ENCODE peak calls at places on chromosomes 3 and 15, in four cellular contexts. Q is thoracic aorta, E is nephron progenitor cell, R is osteoblast. P is an unnamed sample.

GRCh38 chr3:69695933-69696332 is 43.3 kb upstream of the MITF start:
- DNase-seq in R (no peak), E (no peak), Q (no peak), P (no peak)

GRCh38 chr3:33636125-33636855 is 81.8 kb downstream of the CLASP2 start:
- DNase-seq in R (peak; percentile 29), Q (no peak), E (no peak), P (peak; percentile 26)

GRCh38 chr3:100537646-100538338 is 45.4 kb downstream of the TMEM45A start:
- DNase-seq in R (no peak), E (no peak), Q (no peak), P (no peak)

GRCh38 chr3:138947303-138948121 is 495 bp downstream of the FOXL2NB start:
- DNase-seq in E (no peak), Q (no peak), R (no peak), P (peak; percentile 31)

GRCh38 chr15:51341366-51342248 is at the start of gene GLDN:
- DNase-seq in R (peak; percentile 87), E (peak; percentile 68), Q (peak; percentile 57), P (peak; percentile 41)

GRCh38 chr3:130425484-130425883 is 80.0 kb downstream of the COL6A5 start:
- DNase-seq in E (no peak), R (no peak), Q (no peak), P (no peak)

GRCh38 chr3:173939319-173939718 is 541.8 kb downstream of the NLGN1 start:
- DNase-seq in E (no peak), R (no peak), Q (no peak), P (no peak)

GRCh38 chr3:188153498-188153948 is 434 bp upstream of the LPP start:
- DNase-seq in E (peak; percentile 80), R (peak; percentile 99), Q (peak; percentile 66), P (peak; percentile 78)

GRCh38 chr3:149971403-149972075 is 844 bp upstream of the PFN2 start:
- DNase-seq in R (no peak), Q (peak; percentile 20), E (peak; percentile 78), P (no peak)

GRCh38 chr3:139764069-139764905 is 86.5 kb upstream of the NMNAT3 start:
- DNase-seq in R (no peak), E (no peak), Q (no peak), P (no peak)

GRCh38 chr3:28936154-28936553 is 344.7 kb upstream of the RBMS3 start:
- DNase-seq in R (no peak), E (no peak), Q (no peak), P (no peak)

GRCh38 chr3:31695280-31696008 is 162.7 kb downstream of the STT3B start:
- DNase-seq in R (no peak), Q (no peak), E (no peak), P (peak; percentile 15)

GRCh38 chr3:31696815-31697548 is 164.3 kb downstream of the STT3B start:
- DNase-seq in Q (no peak), R (no peak), E (no peak), P (no peak)

GRCh38 chr3:31696009-31696297 is 163.2 kb downstream of the STT3B start:
- DNase-seq in E (no peak), Q (no peak), R (no peak), P (no peak)

GRCh38 chr3:31701286-31701685 is 168.6 kb downstream of the STT3B start:
- DNase-seq in E (no peak), R (no peak), Q (no peak), P (no peak)

DNA sequence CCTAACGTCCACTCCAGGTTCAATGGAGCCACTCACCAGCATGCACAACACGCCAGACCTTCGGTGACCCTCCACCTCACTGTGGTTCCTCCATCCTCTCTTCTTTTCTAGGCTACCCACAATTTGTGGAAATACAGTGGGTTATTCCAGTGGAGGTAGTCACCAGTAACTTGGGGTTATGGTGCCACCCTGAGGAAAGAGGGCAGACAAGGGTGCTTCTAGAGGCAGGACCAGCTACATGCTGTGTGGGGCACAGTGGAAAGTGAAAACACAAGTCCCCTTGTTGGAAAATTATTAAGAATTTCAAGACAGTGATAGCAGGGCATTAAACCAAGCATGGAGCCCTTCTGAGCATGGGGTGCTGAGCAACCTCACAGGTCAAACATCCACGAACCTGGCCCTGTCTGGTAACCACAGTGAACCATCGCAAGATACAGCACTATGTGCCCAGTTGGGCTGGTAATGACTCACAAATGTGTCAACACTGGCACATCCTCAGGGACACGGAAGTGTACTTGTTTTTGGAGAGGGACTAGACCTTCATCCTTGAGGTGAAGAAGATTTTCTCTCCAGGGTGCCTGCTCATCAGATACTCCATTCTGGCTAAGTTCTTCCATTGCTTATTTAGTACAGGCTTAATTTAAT is 166.7 kb downstream of the STT3B start:
- DNase-seq in R (peak; percentile 75), Q (no peak), E (no peak), P (no peak)
- TF ChIP-seq CTCF in R (no peak), Q (no peak), E (no peak), P (no peak)

GRCh38 chr15:98142584-98142983 is 182.1 kb downstream of the ARRDC4 start:
- DNase-seq in Q (no peak), R (peak; percentile 44), E (no peak), P (peak; percentile 19)
- TF ChIP-seq CTCF in Q (no peak), R (no peak), E (peak; percentile 19), P (no peak)

DNA sequence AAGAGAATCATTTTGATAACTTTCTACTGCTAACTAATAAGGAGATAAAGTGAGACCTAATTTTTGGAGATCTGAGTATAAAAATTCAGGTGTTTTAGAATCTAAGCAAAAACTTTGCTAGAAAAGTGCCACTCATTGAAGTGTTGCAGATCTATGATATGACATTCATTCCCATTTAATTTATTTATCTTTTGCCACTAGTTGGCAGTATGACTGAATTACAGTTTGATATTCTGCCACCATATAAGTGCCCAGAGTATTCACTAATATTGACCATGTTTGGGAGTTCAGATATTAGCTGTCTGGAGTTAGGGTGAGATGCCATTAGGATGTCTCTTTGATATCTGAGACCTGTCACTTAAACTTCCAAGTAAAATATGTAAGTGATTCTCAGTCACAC is 251.3 kb upstream of the GBE1 start:
- DNase-seq in Q (no peak), E (no peak), R (no peak), P (no peak)
- TF ChIP-seq CTCF in Q (no peak), E (no peak), R (peak; percentile 35), P (peak; percentile 19)

GRCh38 chr3:53665606-53666005 is 171.2 kb downstream of the CACNA1D start:
- DNase-seq in E (no peak), R (no peak), Q (no peak), P (no peak)

GRCh38 chr3:53671192-53672021 is 174.8 kb downstream of the CHDH start:
- DNase-seq in E (no peak), Q (no peak), R (no peak), P (no peak)

GRCh38 chr3:53666026-53666425 is 171.6 kb downstream of the CACNA1D start:
- DNase-seq in Q (no peak), E (no peak), R (no peak), P (peak; percentile 59)

GRCh38 chr3:53672987-53673386 is 173.2 kb downstream of the CHDH start:
- DNase-seq in E (no peak), R (no peak), Q (no peak), P (no peak)

DNA sequence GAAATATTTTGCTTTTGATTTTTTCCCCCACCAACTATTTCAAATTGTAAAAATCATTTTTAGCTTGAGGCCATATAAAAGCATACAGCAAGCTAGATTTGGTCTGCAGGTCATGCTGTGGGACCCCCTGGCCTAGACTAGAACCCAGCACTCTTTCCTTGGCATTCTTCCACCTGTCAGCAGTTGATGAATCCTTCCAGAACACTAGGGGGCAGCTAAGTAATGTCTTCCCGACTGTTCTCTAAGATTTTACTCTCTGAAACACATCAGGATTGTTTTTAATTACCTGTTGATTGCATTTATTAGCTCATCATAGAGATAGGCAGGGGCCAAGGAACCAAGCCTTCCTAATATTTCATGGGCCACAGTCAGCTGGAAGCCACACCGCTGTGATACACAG is 174.5 kb downstream of the CACNA1D start:
- DNase-seq in E (no peak), Q (no peak), R (no peak), P (no peak)
- TF ChIP-seq CTCF in E (peak; percentile 25), Q (no peak), R (peak; percentile 52), P (peak; percentile 36)

GRCh38 chr3:172811099-172811498 is 60.6 kb downstream of the ECT2 start:
- DNase-seq in E (no peak), R (no peak), Q (no peak), P (no peak)

GRCh38 chr3:172813462-172813861 is 62.9 kb downstream of the ECT2 start:
- DNase-seq in R (no peak), Q (no peak), E (no peak), P (no peak)

GRCh38 chr3:172804323-172804722 is 53.8 kb downstream of the ECT2 start:
- DNase-seq in R (no peak), Q (no peak), E (no peak), P (no peak)

GRCh38 chr3:172803489-172803888 is 53.0 kb downstream of the ECT2 start:
- DNase-seq in R (no peak), Q (no peak), E (no peak), P (no peak)

DNA sequence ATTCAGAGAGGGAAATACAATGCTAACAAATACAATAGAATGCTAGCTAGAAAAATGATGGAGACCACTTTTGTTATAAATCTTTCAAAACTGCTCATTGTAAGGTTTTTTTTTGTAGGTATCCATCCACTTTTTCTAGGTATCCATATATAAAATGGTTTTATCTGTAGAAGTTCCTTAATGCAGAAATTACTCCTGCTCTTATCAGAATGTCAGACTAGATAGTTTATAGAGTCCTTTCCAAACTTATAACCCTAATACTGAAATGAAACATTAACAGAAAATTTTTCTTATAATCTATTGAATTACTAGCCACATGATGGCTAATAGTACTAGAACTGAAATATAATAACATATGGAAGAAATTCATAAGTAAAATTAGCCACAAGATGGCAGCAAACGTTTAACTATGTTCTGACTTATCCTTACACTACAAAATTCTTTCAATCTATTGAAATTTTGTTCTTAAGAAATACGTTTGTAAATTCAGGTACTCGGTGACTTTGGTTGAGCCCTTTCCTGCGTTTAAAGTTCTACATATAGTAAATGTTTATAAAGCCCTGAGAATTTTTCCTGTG is 58.5 kb downstream of the ECT2 start:
- DNase-seq in E (no peak), Q (no peak), R (no peak), P (no peak)
- TF ChIP-seq CTCF in E (peak; percentile 45), Q (peak; percentile 23), R (peak; percentile 43), P (peak; percentile 51)

GRCh38 chr15:53586815-53587214 is 172.6 kb downstream of the WDR72 start:
- DNase-seq in E (peak; percentile 64), Q (no peak), R (no peak), P (peak; percentile 85)
- TF ChIP-seq CTCF in E (peak; percentile 78), Q (no peak), R (peak; percentile 26), P (peak; percentile 85)

GRCh38 chr15:83793069-83793468 is 139.1 kb downstream of the ADAMTSL3 start:
- DNase-seq in E (no peak), R (no peak), Q (no peak), P (no peak)

GRCh38 chr15:83794209-83794608 is 140.3 kb downstream of the ADAMTSL3 start:
- DNase-seq in Q (no peak), R (no peak), E (no peak), P (no peak)
- TF ChIP-seq CTCF in Q (no peak), R (no peak), E (no peak), P (no peak)

DNA sequence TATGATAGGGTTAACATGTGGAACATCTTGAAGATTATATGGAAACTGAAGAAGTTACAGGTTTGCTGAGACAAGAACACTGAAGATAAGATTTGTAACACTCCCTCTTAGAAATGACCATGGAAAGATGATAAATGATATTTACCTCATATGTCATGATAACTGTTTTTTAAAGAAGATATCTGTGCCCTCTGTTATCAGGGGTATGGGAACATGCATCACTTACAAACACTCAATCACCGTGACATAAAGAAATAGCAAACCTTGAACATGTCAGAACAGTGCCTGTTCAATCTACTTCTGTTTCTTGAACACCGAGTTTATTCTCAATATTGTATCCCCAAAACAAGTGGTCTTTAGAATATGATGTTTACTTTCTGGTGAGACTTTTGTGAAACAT is 149.4 kb downstream of the ROBO2 start:
- DNase-seq in E (no peak), Q (no peak), R (no peak), P (no peak)
- TF ChIP-seq CTCF in E (no peak), Q (no peak), R (no peak), P (no peak)